ENCODE peak calls at places on chromosomes 16 and 17, in seven cellular contexts. C is stimulated activated CD4-positive, alpha-beta T cell treated with anti-CD3 and anti-CD28 coated beads, Interleukin-1b, Interleukin-23, amount 100 ng/mL, for 4 hours; Z is stimulated activated CD8-positive, alpha-beta memory T cell treated with anti-CD3 and anti-CD28 coated beads, Interleukin-15, amount 100 ng/mL, for 1 hour; F is EL; T is activated gamma-delta T cell; L is Calu3; K is AG09319. N is an unnamed sample.
A peak's percentile ranks its signal among the peaks of the same experiment; 100 is the strongest.

GRCh38 chr16:85286970-85287814 is 174.9 kb upstream of the CIBAR2 start:
- DNase-seq in C (no peak), Z (no peak), T (no peak), F (peak; percentile 47), K (no peak), L (no peak), N (peak; percentile 94)

GRCh38 chr17:7538891-7539290 is 10.0 kb upstream of the TNFSF12 start:
- DNase-seq in L (no peak), K (no peak), Z (no peak), F (peak; percentile 27), C (no peak), T (no peak), N (no peak)

GRCh38 chr17:46782250-46782953 is 36.1 kb downstream of the WNT3 start:
- DNase-seq in C (no peak), Z (no peak), F (peak; percentile 48), L (peak; percentile 80), K (no peak), T (no peak), N (peak; percentile 25)

GRCh38 chr17:17868637-17869522 is 32.1 kb upstream of the SREBF1 start:
- DNase-seq in L (no peak), T (no peak), K (no peak), C (no peak), Z (no peak), F (no peak), N (no peak)

GRCh38 chr16:8614435-8615029 is 7.0 kb upstream of the METTL22 start:
- DNase-seq in L (no peak), Z (no peak), C (no peak), T (no peak), K (no peak), F (no peak), N (no peak)

GRCh38 chr17:28347261-28347891 is 10.0 kb downstream of the POLDIP2 start:
- DNase-seq in Z (no peak), T (no peak), C (no peak), L (peak; percentile 63), K (peak; percentile 75), F (peak; percentile 95), N (peak; percentile 91)

GRCh38 chr16:5763176-5763575 is 665.6 kb upstream of the EEF2KMT start:
- DNase-seq in F (no peak), T (no peak), Z (no peak), L (no peak), C (no peak), K (no peak), N (no peak)

GRCh38 chr17:15319461-15319860 is 21.9 kb downstream of the TEKT3 start:
- DNase-seq in F (no peak), K (no peak), Z (no peak), C (no peak), T (no peak), L (no peak), N (no peak)

GRCh38 chr16:55351936-55352335 is 27.9 kb downstream of the IRX6 start:
- DNase-seq in C (no peak), L (no peak), Z (no peak), K (no peak), T (no peak), F (no peak), N (no peak)

GRCh38 chr16:4682616-4683254 is 10.6 kb upstream of the NUDT16L1 start:
- DNase-seq in L (no peak), K (no peak), F (no peak), T (no peak), C (no peak), Z (no peak), N (peak; percentile 12)

GRCh38 chr17:57948555-57949420 is 6.4 kb downstream of the CUEDC1 start:
- DNase-seq in L (peak; percentile 61), F (peak; percentile 98), T (no peak), Z (no peak), C (no peak), K (no peak), N (peak; percentile 99)

GRCh38 chr17:81537856-81538555 is 9.8 kb downstream of the FSCN2 start:
- DNase-seq in K (no peak), T (no peak), L (no peak), F (no peak), C (no peak), Z (no peak), N (no peak)

GRCh38 chr17:63419949-63420867 is 25.9 kb downstream of the CYB561 start:
- DNase-seq in T (peak; percentile 33), L (no peak), K (no peak), F (no peak), C (no peak), Z (no peak), N (no peak)

N was measured in RPMI7951.